ENCODE peak calls at places on chromosomes 13 and 19, in four cellular contexts. V, A, D and O are unnamed samples.

GRCh38 chr19:2648528-2648937 is 54.0 kb downstream of the GNG7 start:
- DNase-seq in A (peak), V (peak), D (peak), O (peak)

GRCh38 chr19:49152218-49152550 is 3.0 kb downstream of the HRC start:
- DNase-seq in D (no peak), A (no peak), V (no peak), O (no peak)

GRCh38 chr19:13554506-13555235 is 48.4 kb upstream of the CACNA1A start:
- DNase-seq in D (no peak), V (no peak), A (no peak), O (no peak)

GRCh38 chr19:575527-576506 is 3.4 kb downstream of the BSG start:
- DNase-seq in D (peak), V (peak), A (no peak), O (peak)

GRCh38 chr13:29362849-29363604 is 232.5 kb downstream of the SLC7A1 start:
- DNase-seq in V (peak), A (peak), D (peak), O (peak)

GRCh38 chr19:12956446-12957388 is at the start of gene GADD45GIP1:
- DNase-seq in V (peak), A (peak), D (peak), O (peak)

GRCh38 chr13:113803409-113804016 is 44.5 kb downstream of the TMEM255B start:
- DNase-seq in D (no peak), V (no peak), A (no peak), O (no peak)

GRCh38 chr13:107254392-107254791 is 686.5 kb upstream of the ARGLU1 start:
- DNase-seq in D (no peak), A (no peak), V (no peak), O (no peak)

GRCh38 chr13:35349673-35350278 is 126.7 kb downstream of the MAB21L1 start:
- DNase-seq in A (no peak), D (no peak), V (no peak), O (peak)

GRCh38 chr13:25018729-25019115 is 77.2 kb upstream of the PABPC3 start:
- DNase-seq in A (peak), D (no peak), V (no peak), O (no peak)

GRCh38 chr19:53537523-53538377 is at the start of gene ZNF331:
- DNase-seq in D (peak), A (peak), V (peak), O (peak)

GRCh38 chr13:114145256-114145655 is 12.8 kb upstream of the RASA3 start:
- DNase-seq in D (no peak), V (no peak), A (no peak), O (no peak)

GRCh38 chr19:35595928-35596327 is 10.0 kb downstream of the PMIS2 start:
- DNase-seq in D (no peak), V (no peak), A (no peak), O (no peak)

GRCh38 chr19:7657047-7657779 is 11.6 kb upstream of the RETN start:
- DNase-seq in D (no peak), A (no peak), V (no peak), O (no peak)

GRCh38 chr19:55540619-55541018 is 3.7 kb upstream of the SBK2 start:
- DNase-seq in V (no peak), A (no peak), D (no peak), O (no peak)

GRCh38 chr13:33454844-33455256 is 169.3 kb upstream of the STARD13 start:
- DNase-seq in A (no peak), V (no peak), D (no peak), O (no peak)

GRCh38 chr13:45092668-45093067 is 27.6 kb upstream of the GTF2F2 start:
- DNase-seq in A (no peak), D (no peak), V (no peak), O (no peak)

GRCh38 chr13:36447501-36447900 is 15.2 kb downstream of the CCNA1 start:
- DNase-seq in D (no peak), A (no peak), V (peak), O (no peak)

GRCh38 chr19:18913466-18913865 is 5.7 kb downstream of the COPE start:
- DNase-seq in V (no peak), D (no peak), A (no peak), O (no peak)

GRCh38 chr19:34171539-34171876 is 796 bp upstream of the LSM14A start:
- DNase-seq in V (no peak), D (peak), A (no peak), O (peak)

GRCh38 chr19:48400018-48400742 is 6.7 kb downstream of the GRIN2D start:
- DNase-seq in V (peak), A (peak), D (no peak), O (no peak)

GRCh38 chr13:67635754-67636153 is 405.6 kb upstream of the PCDH9 start:
- DNase-seq in V (no peak), A (no peak), D (no peak), O (no peak)

GRCh38 chr19:29528350-29528945 is 2.7 kb downstream of the VSTM2B start:
- DNase-seq in A (peak), V (peak), D (peak), O (peak)

GRCh38 chr19:51020988-51021651 is 1.6 kb upstream of the KLK10 start:
- DNase-seq in V (no peak), A (peak), D (peak), O (peak)

GRCh38 chr19:29001006-29001921 is 211.7 kb downstream of the UQCRFS1 start:
- DNase-seq in D (no peak), A (no peak), V (peak), O (no peak)

GRCh38 chr13:103878891-103879605 is 812.8 kb upstream of the SLC10A2 start:
- DNase-seq in V (no peak), D (no peak), A (no peak), O (no peak)

GRCh38 chr13:34913040-34913439 is 29.0 kb upstream of the NBEA start:
- DNase-seq in A (no peak), D (peak), V (no peak), O (no peak)